ENCODE peak calls at places on chromosome 11, in four cellular contexts. One of them, this sample, is unnamed.
A peak's percentile ranks its signal among the peaks of the same experiment; 100 is the strongest.

GRCh38 chr11:19774329-19774728 is 61.7 kb downstream of the NAV2 start:
- DNase-seq in LoVo: no peak
- DNase-seq in HCEC 1CT: no peak
- DNase-seq in renal cortical epithelial cell: no peak
- DNase-seq in this sample: no peak

GRCh38 chr11:120215634-120216033 is 4.8 kb downstream of the OAF start:
- DNase-seq in LoVo: no peak
- DNase-seq in HCEC 1CT: peak; percentile 48
- DNase-seq in renal cortical epithelial cell: peak; percentile 46
- DNase-seq in this sample: peak; percentile 77

GRCh38 chr11:9708544-9708943 is 44.7 kb downstream of the SWAP70 start:
- DNase-seq in LoVo: no peak
- DNase-seq in HCEC 1CT: no peak
- DNase-seq in renal cortical epithelial cell: no peak
- DNase-seq in this sample: no peak

GRCh38 chr11:75667268-75667830 is 1.5 kb downstream of the MAP6 start:
- DNase-seq in LoVo: no peak
- DNase-seq in HCEC 1CT: no peak
- DNase-seq in renal cortical epithelial cell: no peak
- DNase-seq in this sample: no peak

GRCh38 chr11:133906241-133906640 is 50.5 kb downstream of the IGSF9B start:
- DNase-seq in LoVo: no peak
- DNase-seq in HCEC 1CT: no peak
- DNase-seq in renal cortical epithelial cell: no peak
- DNase-seq in this sample: no peak

GRCh38 chr11:109547356-109548027 is 125.5 kb downstream of the C11orf87 start:
- DNase-seq in LoVo: peak; percentile 9
- DNase-seq in HCEC 1CT: peak; percentile 90
- DNase-seq in renal cortical epithelial cell: peak; percentile 62
- DNase-seq in this sample: peak; percentile 49

GRCh38 chr11:124752471-124753100 is 531 bp upstream of the VSIG2 start:
- DNase-seq in LoVo: no peak
- DNase-seq in HCEC 1CT: no peak
- DNase-seq in renal cortical epithelial cell: no peak
- DNase-seq in this sample: no peak

GRCh38 chr11:63548178-63548577 is 11.6 kb downstream of the PLAAT4 start:
- DNase-seq in LoVo: no peak
- DNase-seq in HCEC 1CT: no peak
- DNase-seq in renal cortical epithelial cell: no peak
- DNase-seq in this sample: no peak

GRCh38 chr11:132115454-132115853 is 745.0 kb downstream of the NTM start:
- DNase-seq in LoVo: no peak
- DNase-seq in HCEC 1CT: peak; percentile 40
- DNase-seq in renal cortical epithelial cell: peak; percentile 10
- DNase-seq in this sample: peak; percentile 81

GRCh38 chr11:35424157-35424945 is 5.0 kb upstream of the SLC1A2 start:
- DNase-seq in LoVo: no peak
- DNase-seq in HCEC 1CT: no peak
- DNase-seq in renal cortical epithelial cell: no peak
- DNase-seq in this sample: peak; percentile 52

GRCh38 chr11:66543263-66544107 is 2.4 kb downstream of the ZDHHC24 start:
- DNase-seq in LoVo: no peak
- DNase-seq in HCEC 1CT: peak; percentile 27
- DNase-seq in renal cortical epithelial cell: no peak
- DNase-seq in this sample: peak; percentile 43

GRCh38 chr11:33829430-33830141 is 55.3 kb upstream of the FBXO3 start:
- DNase-seq in LoVo: peak; percentile 35
- DNase-seq in HCEC 1CT: peak; percentile 56
- DNase-seq in renal cortical epithelial cell: peak; percentile 72
- DNase-seq in this sample: peak; percentile 79

GRCh38 chr11:96391698-96392307 is 2.0 kb downstream of the JRKL start:
- DNase-seq in LoVo: no peak
- DNase-seq in HCEC 1CT: no peak
- DNase-seq in renal cortical epithelial cell: peak; percentile 10
- DNase-seq in this sample: peak; percentile 11

GRCh38 chr11:66118847-66119246 is 48.8 kb downstream of the PACS1 start:
- DNase-seq in LoVo: no peak
- DNase-seq in HCEC 1CT: no peak
- DNase-seq in renal cortical epithelial cell: no peak
- DNase-seq in this sample: no peak

GRCh38 chr11:121367434-121367833 is 74.9 kb downstream of the SC5D start:
- DNase-seq in LoVo: no peak
- DNase-seq in HCEC 1CT: no peak
- DNase-seq in renal cortical epithelial cell: peak; percentile 25
- DNase-seq in this sample: peak; percentile 41

GRCh38 chr11:67666676-67667489 is 7.5 kb downstream of the ALDH3B2 start:
- DNase-seq in LoVo: no peak
- DNase-seq in HCEC 1CT: no peak
- DNase-seq in renal cortical epithelial cell: no peak
- DNase-seq in this sample: no peak

GRCh38 chr11:33930317-33931021 is 38.6 kb upstream of the LMO2 start:
- DNase-seq in LoVo: no peak
- DNase-seq in HCEC 1CT: peak; percentile 16
- DNase-seq in renal cortical epithelial cell: peak; percentile 72
- DNase-seq in this sample: peak; percentile 71

GRCh38 chr11:17546240-17546639 is 819 bp upstream of the OTOG start:
- DNase-seq in LoVo: no peak
- DNase-seq in HCEC 1CT: no peak
- DNase-seq in renal cortical epithelial cell: no peak
- DNase-seq in this sample: no peak

GRCh38 chr11:134049303-134049702 is 19.6 kb upstream of the JAM3 start:
- DNase-seq in LoVo: no peak
- DNase-seq in HCEC 1CT: no peak
- DNase-seq in renal cortical epithelial cell: no peak
- DNase-seq in this sample: no peak

GRCh38 chr11:117145393-117145761 is 1.3 kb downstream of the PAFAH1B2 start:
- DNase-seq in LoVo: peak; percentile 9
- DNase-seq in HCEC 1CT: peak; percentile 44
- DNase-seq in renal cortical epithelial cell: peak; percentile 72
- DNase-seq in this sample: peak; percentile 56

GRCh38 chr11:79100093-79100704 is 340.6 kb downstream of the TENM4 start:
- DNase-seq in LoVo: peak; percentile 41
- DNase-seq in HCEC 1CT: peak; percentile 21
- DNase-seq in renal cortical epithelial cell: no peak
- DNase-seq in this sample: peak; percentile 62

GRCh38 chr11:28878025-28878424 is 769.8 kb downstream of the METTL15 start:
- DNase-seq in LoVo: no peak
- DNase-seq in HCEC 1CT: no peak
- DNase-seq in renal cortical epithelial cell: peak; percentile 88
- DNase-seq in this sample: peak; percentile 52

GRCh38 chr11:89381094-89381493 is 110.1 kb downstream of the NOX4 start:
- DNase-seq in LoVo: no peak
- DNase-seq in HCEC 1CT: peak; percentile 97
- DNase-seq in renal cortical epithelial cell: peak; percentile 99
- DNase-seq in this sample: peak; percentile 96

GRCh38 chr11:100622404-100622803 is 64.7 kb upstream of the ARHGAP42 start:
- DNase-seq in LoVo: no peak
- DNase-seq in HCEC 1CT: no peak
- DNase-seq in renal cortical epithelial cell: no peak
- DNase-seq in this sample: no peak

GRCh38 chr11:73269353-73270088 is 2.6 kb upstream of the P2RY6 start:
- DNase-seq in LoVo: no peak
- DNase-seq in HCEC 1CT: no peak
- DNase-seq in renal cortical epithelial cell: no peak
- DNase-seq in this sample: no peak

GRCh38 chr11:100849009-100849913 is 162.2 kb downstream of the ARHGAP42 start:
- DNase-seq in LoVo: peak; percentile 16
- DNase-seq in HCEC 1CT: peak; percentile 95
- DNase-seq in renal cortical epithelial cell: peak; percentile 62
- DNase-seq in this sample: peak; percentile 97